ENCODE peak calls at places on chromosomes 1 and 21, in eight cellular contexts. S is H9, K is uterus, R is keratinocyte, I is aorta, D is neural progenitor cell, A is trophoblast cell, Z is IMR-90. M is an unnamed sample.

GRCh38 chr1:108722292-108722691 is 9.6 kb downstream of the FNDC7 start:
- DNase-seq in S (no peak), K (no peak), R (no peak), I (no peak), D (no peak), A (no peak), Z (peak; percentile 77), M (no peak)

GRCh38 chr1:221149111-221149510 is 269.9 kb downstream of the HLX start:
- DNase-seq in S (no peak), K (no peak), R (no peak), I (no peak), D (no peak), A (no peak), Z (peak; percentile 45), M (no peak)

GRCh38 chr1:43522776-43523480 is 7.8 kb upstream of the PTPRF start:
- DNase-seq in S (no peak), K (no peak), R (peak; percentile 94), I (no peak), D (no peak), A (peak; percentile 98), Z (peak; percentile 93), M (no peak)

GRCh38 chr1:43197343-43198127 is 25.4 kb downstream of the CFAP57 start:
- DNase-seq in S (no peak), K (no peak), R (no peak), I (no peak), D (no peak), A (no peak), Z (no peak), M (no peak)

GRCh38 chr1:13543927-13544556 is 30.2 kb upstream of the LRRC38 start:
- DNase-seq in S (no peak), K (no peak), R (no peak), I (no peak), D (peak; percentile 50), A (no peak), Z (no peak), M (no peak)

GRCh38 chr1:21324368-21325137 is 34.3 kb upstream of the ECE1 start:
- DNase-seq in S (no peak), K (peak; percentile 87), R (no peak), I (peak; percentile 94), D (no peak), A (peak; percentile 89), Z (peak; percentile 91), M (peak; percentile 89)

GRCh38 chr1:78068681-78069283 is 23.0 kb downstream of the GIPC2 start:
- DNase-seq in S (no peak), K (no peak), R (no peak), I (no peak), D (no peak), A (no peak), Z (no peak), M (no peak)

GRCh38 chr1:167103236-167103894 is 9.5 kb downstream of the STYXL2 start:
- DNase-seq in S (peak; percentile 66), K (no peak), R (no peak), I (no peak), D (no peak), A (no peak), Z (no peak), M (no peak)

GRCh38 chr21:46326110-46326703 is 2.3 kb downstream of the PCNT start:
- DNase-seq in S (no peak), K (no peak), R (no peak), I (no peak), D (no peak), A (peak; percentile 25), Z (no peak), M (no peak)

GRCh38 chr1:29123871-29124365 is at the start of gene TMEM200B:
- DNase-seq in S (no peak), K (peak; percentile 59), R (no peak), I (peak; percentile 54), D (no peak), A (no peak), Z (no peak), M (no peak)

GRCh38 chr1:27672750-27673112 is 739 bp upstream of the IFI6 start:
- DNase-seq in S (no peak), K (no peak), R (no peak), I (no peak), D (no peak), A (no peak), Z (peak; percentile 55), M (no peak)

GRCh38 chr1:109677459-109677858 is 9.6 kb downstream of the GSTM2 start:
- DNase-seq in S (no peak), K (no peak), R (no peak), I (no peak), D (no peak), A (no peak), Z (peak; percentile 0), M (no peak)

GRCh38 chr1:173304529-173305227 is 97.5 kb upstream of the TNFSF4 start:
- DNase-seq in S (no peak), K (no peak), R (no peak), I (no peak), D (peak; percentile 20), A (no peak), Z (no peak), M (no peak)

GRCh38 chr1:19306941-19307340 is 5.0 kb downstream of the AKR7A2 start:
- DNase-seq in S (no peak), K (no peak), R (no peak), I (no peak), D (no peak), A (no peak), Z (no peak), M (no peak)

GRCh38 chr1:15702722-15703550 is 18.8 kb downstream of the PLEKHM2 start:
- DNase-seq in S (peak; percentile 61), K (no peak), R (no peak), I (no peak), D (no peak), A (peak; percentile 61), Z (peak; percentile 29), M (no peak)

GRCh38 chr1:66696771-66697170 is 55.5 kb upstream of the DYNLT5 start:
- DNase-seq in S (no peak), K (no peak), R (no peak), I (no peak), D (no peak), A (no peak), Z (no peak), M (no peak)

GRCh38 chr1:202579806-202580205 is 130.4 kb downstream of the SYT2 start:
- DNase-seq in S (no peak), K (peak; percentile 59), R (no peak), I (no peak), D (no peak), A (no peak), Z (peak; percentile 96), M (no peak)

GRCh38 chr1:156149374-156150106 is 3.8 kb upstream of the SEMA4A start:
- DNase-seq in S (peak; percentile 97), K (no peak), R (no peak), I (no peak), D (peak; percentile 87), A (no peak), Z (no peak), M (peak; percentile 79)

GRCh38 chr1:37477946-37478345 is 3.6 kb downstream of the ZC3H12A start:
- DNase-seq in S (no peak), K (no peak), R (peak; percentile 30), I (no peak), D (no peak), A (no peak), Z (no peak), M (peak; percentile 79)

GRCh38 chr1:26418865-26419349 is 8.3 kb downstream of the LIN28A start:
- DNase-seq in S (peak; percentile 96), K (no peak), R (no peak), I (no peak), D (peak; percentile 97), A (no peak), Z (no peak), M (no peak)

GRCh38 chr1:53605181-53605580 is 133.8 kb downstream of the GLIS1 start:
- DNase-seq in S (no peak), K (no peak), R (no peak), I (no peak), D (no peak), A (no peak), Z (no peak), M (peak; percentile 41)

GRCh38 chr1:35505911-35506798 is 51.0 kb downstream of the KIAA0319L start:
- DNase-seq in S (no peak), K (peak; percentile 29), R (no peak), I (no peak), D (no peak), A (peak; percentile 12), Z (peak; percentile 59), M (no peak)

GRCh38 chr1:161890574-161890973 is 124.5 kb downstream of the ATF6 start:
- DNase-seq in S (no peak), K (no peak), R (no peak), I (no peak), D (no peak), A (no peak), Z (no peak), M (no peak)

DNA sequence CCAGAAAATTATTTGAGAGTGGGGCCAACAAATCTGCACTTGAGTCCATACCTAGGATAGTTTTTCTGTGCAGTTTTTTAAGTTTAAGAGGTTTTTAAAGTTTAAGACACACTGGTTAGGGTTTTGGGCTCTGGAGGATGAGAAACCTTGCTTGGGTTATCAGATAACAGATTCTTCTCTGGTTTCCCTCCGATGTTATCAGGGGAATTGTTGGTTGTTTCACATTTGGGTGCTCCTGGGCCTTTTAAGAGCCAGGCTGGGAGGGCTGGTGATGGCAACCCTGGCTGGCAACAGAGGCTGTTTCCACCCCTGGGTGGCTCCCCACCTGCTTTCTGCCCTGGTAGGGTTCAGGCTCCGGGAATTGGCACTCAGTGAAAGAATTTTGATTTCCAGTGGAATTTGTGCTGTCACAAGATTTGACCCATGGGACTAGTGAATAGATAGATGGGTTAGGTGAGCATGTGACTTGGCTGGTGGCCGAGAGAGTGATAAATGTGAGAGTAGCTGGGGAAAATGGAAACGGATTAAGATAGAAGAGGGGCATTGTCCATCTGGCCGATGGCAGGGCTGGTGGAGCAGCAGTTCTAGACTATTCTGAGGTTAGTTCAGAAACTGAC is 14.8 kb downstream of the VANGL1 start:
- DNase-seq in S (no peak), K (no peak), R (no peak), I (no peak), D (no peak), A (no peak), Z (no peak), M (no peak)
- H3K4me1 ChIP-seq in S (peaks cover 13% of the 10 kb centered on the region), K (no peaks in the 10 kb centered on the region), R (peaks cover 27% of the 10 kb centered on the region), I (no peaks in the 10 kb centered on the region), D (peaks cover 9% of the 10 kb centered on the region), A (peaks cover 34% of the 10 kb centered on the region), Z (peaks cover 13% of the 10 kb centered on the region), M (no peaks in the 10 kb centered on the region)

GRCh38 chr1:174964261-174964984 is 35.3 kb upstream of the CACYBP start:
- DNase-seq in S (no peak), K (no peak), R (peak; percentile 42), I (no peak), D (no peak), A (peak; percentile 53), Z (no peak), M (no peak)
- H3K27ac ChIP-seq in S (no peak overlapping the region), K (peak overlapping the region; percentile 71), R (peak overlapping the region; percentile 53), I (no peak overlapping the region), D (no peak overlapping the region), A (no peak overlapping the region), Z (no peak overlapping the region), M (peak overlapping the region; percentile 85)

GRCh38 chr1:40977721-40978120 is 1.8 kb upstream of the CTPS1 start:
- DNase-seq in S (no peak), K (no peak), R (no peak), I (no peak), D (peak; percentile 10), A (peak; percentile 57), Z (no peak), M (no peak)
- H3K4me1 ChIP-seq in S (peaks cover 6% of the 10 kb centered on the region), K (peaks cover 5% of the 10 kb centered on the region), R (peaks cover 19% of the 10 kb centered on the region), I (no peaks in the 10 kb centered on the region), D (peaks cover 16% of the 10 kb centered on the region), A (peaks cover 26% of the 10 kb centered on the region), Z (peaks cover 15% of the 10 kb centered on the region), M (peaks cover 8% of the 10 kb centered on the region)

GRCh38 chr1:52482326-52483004 is 70.4 kb downstream of the TUT4 start:
- DNase-seq in S (no peak), K (no peak), R (no peak), I (no peak), D (no peak), A (no peak), Z (no peak), M (no peak)

GRCh38 chr1:52487632-52488031 is 65.3 kb downstream of the TUT4 start:
- DNase-seq in S (no peak), K (no peak), R (no peak), I (no peak), D (no peak), A (no peak), Z (no peak), M (no peak)
- H3K27ac ChIP-seq in S (no peak overlapping the region), K (no peak overlapping the region), R (no peak overlapping the region), I (no peak overlapping the region), D (no peak overlapping the region), A (no peak overlapping the region), Z (no peak overlapping the region), M (no peak overlapping the region)